ENCODE peak calls at places on chromosomes 5 and 9, in ten cellular contexts. G, E, W, Y, F, Q, X, S, M and L are unnamed samples.
A peak's percentile ranks its signal among the peaks of the same experiment; 100 is the strongest.

GRCh38 chr5:95664204-95664786 is 17.7 kb downstream of the RFESD start:
- DNase-seq in X (no peak), Y (peak; percentile 49), W (no peak), Q (no peak), G (no peak), E (no peak), M (peak; percentile 34), S (no peak), F (peak; percentile 4), L (peak; percentile 82)

GRCh38 chr5:75016896-75017295 is 35.5 kb downstream of the GCNT4 start:
- DNase-seq in M (no peak), Y (no peak), S (no peak), W (no peak), E (no peak), G (no peak), Q (no peak), F (no peak), X (no peak), L (no peak)

GRCh38 chr5:137207023-137207760 is 291.9 kb downstream of the SPOCK1 start:
- DNase-seq in F (peak; percentile 83), Q (no peak), X (no peak), G (no peak), S (no peak), Y (no peak), M (no peak), W (no peak), E (no peak), L (no peak)

GRCh38 chr5:158560170-158560569 is 539.5 kb downstream of the EBF1 start:
- DNase-seq in S (no peak), W (no peak), F (no peak), Q (no peak), G (no peak), Y (peak; percentile 28), X (no peak), M (peak; percentile 54), E (no peak), L (no peak)

GRCh38 chr9:87572719-87573118 is 75.1 kb downstream of the DAPK1 start:
- DNase-seq in X (no peak), S (peak; percentile 31), Q (no peak), M (no peak), F (no peak), G (no peak), W (no peak), Y (no peak), E (no peak), L (no peak)

GRCh38 chr9:129111762-129112151 is 542 bp downstream of the PTPA start:
- DNase-seq in W (peak; percentile 72), Y (peak; percentile 55), F (peak; percentile 33), M (peak; percentile 13), S (peak; percentile 26), X (peak; percentile 24), Q (no peak), G (no peak), E (peak; percentile 69), L (peak; percentile 40)

GRCh38 chr9:33233659-33234335 is 6.2 kb upstream of the SPINK4 start:
- DNase-seq in Y (peak; percentile 99), S (no peak), E (peak; percentile 72), X (no peak), W (no peak), M (no peak), Q (no peak), F (no peak), G (peak; percentile 61), L (peak; percentile 89)

GRCh38 chr9:259405-260404 is 45.0 kb downstream of the DOCK8 start:
- DNase-seq in W (no peak), F (no peak), Y (peak; percentile 33), E (no peak), S (no peak), X (no peak), M (no peak), Q (no peak), G (no peak), L (no peak)

GRCh38 chr5:78243639-78244038 is 50.9 kb downstream of the AP3B1 start:
- DNase-seq in X (no peak), M (no peak), Y (peak; percentile 81), S (no peak), W (no peak), G (peak; percentile 40), Q (no peak), E (peak; percentile 7), F (no peak), L (peak; percentile 72)